ENCODE peak calls at places on chromosomes 11 and 22, in seven cellular contexts. Z, X, T, O, N, S and C are unnamed samples. For H3K36me3, the result is how much of the 10 kb centered on the place peaks cover.

GRCh38 chr11:8830641-8831040 is 80.3 kb upstream of the AKIP1 start:
- DNase-seq in X (no peak), Z (no peak), T (no peak), O (no peak), N (no peak), S (no peak), C (no peak)

GRCh38 chr11:132658696-132659095 is 873.6 kb downstream of the OPCML start:
- DNase-seq in T (no peak), S (peak), Z (no peak), O (no peak), N (no peak), X (no peak), C (peak)

GRCh38 chr11:133936551-133936950 is 20.2 kb downstream of the IGSF9B start:
- DNase-seq in Z (no peak), N (no peak), S (no peak), T (no peak), O (no peak), X (no peak), C (no peak)

GRCh38 chr11:104830080-104830479 is 68.2 kb downstream of the CASP12 start:
- DNase-seq in N (no peak), X (no peak), Z (no peak), O (peak), S (no peak), T (no peak), C (peak)

GRCh38 chr11:8707541-8708270 is 25.1 kb downstream of the RPL27A start:
- DNase-seq in Z (no peak), S (no peak), X (peak), T (no peak), O (no peak), N (no peak), C (no peak)

GRCh38 chr22:27139935-27140493 is 482.6 kb downstream of the MIAT start:
- DNase-seq in T (no peak), S (no peak), N (no peak), O (peak), Z (no peak), X (no peak), C (peak)

GRCh38 chr11:10930961-10931760 is 73.3 kb upstream of the ZBED5 start:
- DNase-seq in Z (no peak), S (peak), O (peak), N (peak), T (peak), X (peak), C (peak)

GRCh38 chr11:57649826-57650738 is at the start of gene YPEL4:
- DNase-seq in T (peak), Z (peak), X (no peak), S (no peak), O (peak), N (peak), C (peak)

GRCh38 chr11:88680806-88681205 is 343.3 kb upstream of the CTSC start:
- DNase-seq in N (no peak), T (no peak), S (no peak), X (no peak), O (no peak), Z (no peak), C (peak)

GRCh38 chr22:24803064-24803542 is 2.9 kb upstream of the SGSM1 start:
- DNase-seq in X (peak), S (peak), T (peak), O (peak), Z (peak), N (peak), C (peak)

GRCh38 chr22:29912605-29913398 is 29.8 kb downstream of the MTMR3 start:
- DNase-seq in N (no peak), O (no peak), S (no peak), Z (no peak), T (no peak), X (no peak), C (peak)

GRCh38 chr11:57349491-57350274 is 11.5 kb downstream of the P2RX3 start:
- DNase-seq in X (peak), O (peak), S (peak), T (peak), Z (peak), N (peak), C (no peak)

GRCh38 chr11:73752216-73752867 is 8.5 kb downstream of the RAB6A start:
- DNase-seq in O (no peak), Z (no peak), T (no peak), X (no peak), N (no peak), S (no peak), C (no peak)

DNA sequence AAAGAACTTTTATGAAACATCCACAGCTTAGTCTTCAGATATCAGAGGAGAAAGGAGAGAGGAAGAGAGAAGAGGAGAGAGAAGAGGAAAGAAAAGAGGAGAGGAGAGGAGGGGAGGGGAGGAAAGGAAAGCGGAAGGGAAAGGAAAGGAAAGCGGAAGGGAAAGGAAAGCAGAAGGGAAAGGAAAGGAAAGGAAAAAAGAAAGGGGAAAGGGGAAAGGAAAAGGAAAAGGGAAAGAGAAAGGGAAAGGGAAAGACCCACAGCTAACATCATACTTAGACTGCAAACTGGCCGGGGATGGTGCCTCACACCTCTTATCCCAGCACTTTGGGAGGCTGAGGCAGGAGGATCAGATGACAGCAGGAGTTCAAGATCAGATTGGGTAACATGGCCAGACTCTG is 11.5 kb downstream of the CHEK2 start:
- DNase-seq in O (no peak), T (no peak), S (no peak), X (no peak), N (no peak), Z (no peak), C (no peak)
- TF ChIP-seq CTCF in O (no peak), T (no peak), S (no peak), X (no peak), N (no peak), Z (no peak), C (no peak)

GRCh38 chr11:13140028-13140870 is 131.1 kb downstream of the RASSF10 start:
- DNase-seq in Z (no peak), O (no peak), X (no peak), S (no peak), N (no peak), T (peak), C (peak)
- H3K4me3 ChIP-seq in Z (no peak), O (no peak), X (no peak), S (no peak), N (no peak), T (no peak), C (no peak)

DNA sequence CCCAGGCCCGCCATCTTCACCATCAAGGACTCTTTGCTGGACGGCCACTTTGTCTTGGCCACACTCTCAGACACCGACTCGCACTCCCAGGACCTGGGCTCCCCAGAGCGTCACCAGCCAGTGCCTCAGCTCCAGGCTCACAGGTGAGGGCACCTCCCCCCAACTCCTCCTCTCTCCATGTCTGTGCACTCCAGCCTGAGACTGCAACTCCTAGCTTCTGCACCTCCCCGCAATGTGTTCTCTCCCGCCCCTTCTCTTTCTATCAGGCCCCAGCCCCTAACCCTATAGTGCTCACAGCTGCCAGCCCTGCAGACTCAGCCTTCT is 4.4 kb downstream of the RAD9A start:
- DNase-seq in T (no peak), S (no peak), Z (no peak), X (no peak), O (no peak), N (no peak), C (no peak)
- H3K36me3 ChIP-seq in T (under half), S (under half), Z (under half), X (under half), O (under half), N (under half), C (under half)

GRCh38 chr11:116281173-116282160 is 491.3 kb downstream of the BUD13 start:
- DNase-seq in O (no peak), T (no peak), S (no peak), N (peak), X (no peak), Z (no peak), C (no peak)
- TF ChIP-seq CTCF in O (no peak), T (no peak), S (no peak), N (peak), X (no peak), Z (no peak), C (no peak)